ENCODE peak calls at places on chromosome 9, in six cellular contexts. J, O, B, Y, Z and A are unnamed samples.

GRCh38 chr9:120755827-120756434 is 37.3 kb downstream of the FBXW2 start:
- DNase-seq in J (peak), O (peak), B (no peak), Y (peak), Z (peak), A (no peak)

GRCh38 chr9:113598451-113598850 is 134.9 kb downstream of the RGS3 start:
- DNase-seq in J (no peak), O (no peak), B (no peak), Y (no peak), Z (no peak), A (no peak)

GRCh38 chr9:121743441-121744001 is 92.1 kb downstream of the DAB2IP start:
- DNase-seq in J (peak), O (peak), B (peak), Y (no peak), Z (peak), A (peak)

GRCh38 chr9:125525846-125526619 is 181.0 kb downstream of the MAPKAP1 start:
- DNase-seq in J (no peak), O (no peak), B (no peak), Y (no peak), Z (no peak), A (no peak)

GRCh38 chr9:88835038-88835466 is 156.2 kb upstream of the S1PR3 start:
- DNase-seq in J (no peak), O (no peak), B (no peak), Y (no peak), Z (no peak), A (no peak)

GRCh38 chr9:125995706-125996105 is 248.5 kb downstream of the PBX3 start:
- DNase-seq in J (no peak), O (no peak), B (no peak), Y (no peak), Z (no peak), A (no peak)

GRCh38 chr9:135517407-135517822 is 3.8 kb upstream of the LCN1 start:
- DNase-seq in J (no peak), O (no peak), B (no peak), Y (no peak), Z (no peak), A (no peak)

GRCh38 chr9:137046094-137046787 is at the start of gene NPDC1:
- DNase-seq in J (peak), O (peak), B (peak), Y (peak), Z (peak), A (peak)

GRCh38 chr9:23663536-23663935 is 162.5 kb downstream of the ELAVL2 start:
- DNase-seq in J (no peak), O (peak), B (no peak), Y (no peak), Z (no peak), A (peak)

GRCh38 chr9:71368157-71368556 is 246.7 kb upstream of the TRPM3 start:
- DNase-seq in J (no peak), O (peak), B (no peak), Y (no peak), Z (no peak), A (no peak)

GRCh38 chr9:7125231-7125630 is 367.5 kb downstream of the KDM4C start:
- DNase-seq in J (no peak), O (no peak), B (no peak), Y (no peak), Z (no peak), A (no peak)

GRCh38 chr9:121192959-121193645 is 8.6 kb downstream of the RAB14 start:
- DNase-seq in J (no peak), O (no peak), B (no peak), Y (no peak), Z (no peak), A (no peak)

GRCh38 chr9:123669355-123669754 is 260.6 kb downstream of the DENND1A start:
- DNase-seq in J (no peak), O (no peak), B (no peak), Y (no peak), Z (no peak), A (no peak)

GRCh38 chr9:124215551-124215910 is 42.2 kb upstream of the NEK6 start:
- DNase-seq in J (no peak), O (no peak), B (no peak), Y (no peak), Z (no peak), A (no peak)

GRCh38 chr9:88593537-88594185 is 58.7 kb downstream of the NXNL2 start:
- DNase-seq in J (no peak), O (peak), B (no peak), Y (peak), Z (no peak), A (no peak)

GRCh38 chr9:76987594-76988200 is 31.8 kb upstream of the FOXB2 start:
- DNase-seq in J (peak), O (peak), B (no peak), Y (no peak), Z (peak), A (peak)

GRCh38 chr9:126501383-126502331 is 112.1 kb upstream of the LMX1B start:
- DNase-seq in J (no peak), O (no peak), B (no peak), Y (no peak), Z (no peak), A (no peak)

GRCh38 chr9:101050650-101051049 is 22.1 kb downstream of the PLPPR1 start:
- DNase-seq in J (no peak), O (no peak), B (no peak), Y (no peak), Z (no peak), A (no peak)

GRCh38 chr9:136943291-136944093 is 1.0 kb downstream of the FBXW5 start:
- DNase-seq in J (no peak), O (no peak), B (no peak), Y (no peak), Z (no peak), A (no peak)

GRCh38 chr9:110030632-110031031 is 177.3 kb downstream of the C9orf152 start:
- DNase-seq in J (no peak), O (no peak), B (no peak), Y (no peak), Z (no peak), A (no peak)

GRCh38 chr9:124779368-124780059 is 2.6 kb downstream of the OLFML2A start:
- DNase-seq in J (no peak), O (no peak), B (peak), Y (no peak), Z (no peak), A (peak)

GRCh38 chr9:78239506-78239905 is 3.6 kb downstream of the CEP78 start:
- DNase-seq in J (no peak), O (peak), B (no peak), Y (no peak), Z (no peak), A (peak)

GRCh38 chr9:92257327-92257726 is 36.2 kb downstream of the IARS1 start:
- DNase-seq in J (no peak), O (no peak), B (no peak), Y (no peak), Z (no peak), A (peak)

GRCh38 chr9:137435980-137436760 is 5.0 kb downstream of the ENTPD8 start:
- DNase-seq in J (no peak), O (peak), B (no peak), Y (no peak), Z (no peak), A (peak)

GRCh38 chr9:83182071-83182470 is 119.1 kb upstream of the RASEF start:
- DNase-seq in J (no peak), O (no peak), B (no peak), Y (no peak), Z (no peak), A (no peak)

GRCh38 chr9:121286973-121287721 is 19.2 kb downstream of the GSN start:
- DNase-seq in J (no peak), O (peak), B (peak), Y (no peak), Z (peak), A (peak)

GRCh38 chr9:129604766-129605163 is 16.1 kb downstream of the C9orf50 start:
- DNase-seq in J (no peak), O (no peak), B (no peak), Y (no peak), Z (no peak), A (no peak)

GRCh38 chr9:134525841-134526797 is 115.5 kb upstream of the COL5A1 start:
- DNase-seq in J (no peak), O (no peak), B (peak), Y (no peak), Z (no peak), A (no peak)